ENCODE peak calls at places on chromosome 1, in eight cellular contexts. One of them, this sample, is unnamed.

GRCh38 chr1:1144122-1144842 is 28.4 kb upstream of the C1orf159 start:
- DNase-seq in activated T-cell treated with anti-CD3 and anti-CD28 coated beads, Interleukin-2, amount 50 U/mL, for 1 hour: peak
- DNase-seq in HTR-8/SVneo: no peak
- DNase-seq in KBM-7: peak
- DNase-seq in naive thymus-derived CD8-positive, alpha-beta T cell: peak
- DNase-seq in brain pericyte: no peak
- DNase-seq in head of caudate nucleus: no peak
- DNase-seq in NCI-H1092: no peak
- DNase-seq in this sample: no peak

GRCh38 chr1:152824964-152825363 is 2.3 kb upstream of the LCE1A start:
- DNase-seq in activated T-cell treated with anti-CD3 and anti-CD28 coated beads, Interleukin-2, amount 50 U/mL, for 1 hour: no peak
- DNase-seq in HTR-8/SVneo: no peak
- DNase-seq in KBM-7: no peak
- DNase-seq in naive thymus-derived CD8-positive, alpha-beta T cell: no peak
- DNase-seq in brain pericyte: no peak
- DNase-seq in head of caudate nucleus: no peak
- DNase-seq in NCI-H1092: no peak
- DNase-seq in this sample: no peak

GRCh38 chr1:165712764-165713163 is 14.4 kb upstream of the ALDH9A1 start:
- DNase-seq in activated T-cell treated with anti-CD3 and anti-CD28 coated beads, Interleukin-2, amount 50 U/mL, for 1 hour: no peak
- DNase-seq in HTR-8/SVneo: no peak
- DNase-seq in KBM-7: no peak
- DNase-seq in naive thymus-derived CD8-positive, alpha-beta T cell: no peak
- DNase-seq in brain pericyte: no peak
- DNase-seq in head of caudate nucleus: no peak
- DNase-seq in NCI-H1092: no peak
- DNase-seq in this sample: no peak

GRCh38 chr1:202143768-202144509 is 598 bp downstream of the ARL8A start:
- DNase-seq in activated T-cell treated with anti-CD3 and anti-CD28 coated beads, Interleukin-2, amount 50 U/mL, for 1 hour: peak
- DNase-seq in HTR-8/SVneo: no peak
- DNase-seq in KBM-7: no peak
- DNase-seq in naive thymus-derived CD8-positive, alpha-beta T cell: no peak
- DNase-seq in brain pericyte: no peak
- DNase-seq in head of caudate nucleus: no peak
- DNase-seq in NCI-H1092: no peak
- DNase-seq in this sample: peak

GRCh38 chr1:239676522-239677273 is 290.3 kb downstream of the CHRM3 start:
- DNase-seq in activated T-cell treated with anti-CD3 and anti-CD28 coated beads, Interleukin-2, amount 50 U/mL, for 1 hour: no peak
- DNase-seq in HTR-8/SVneo: no peak
- DNase-seq in KBM-7: peak
- DNase-seq in naive thymus-derived CD8-positive, alpha-beta T cell: no peak
- DNase-seq in brain pericyte: no peak
- DNase-seq in head of caudate nucleus: no peak
- DNase-seq in NCI-H1092: no peak
- DNase-seq in this sample: peak

GRCh38 chr1:107477233-107477632 is 336.4 kb downstream of the NTNG1 start:
- DNase-seq in activated T-cell treated with anti-CD3 and anti-CD28 coated beads, Interleukin-2, amount 50 U/mL, for 1 hour: no peak
- DNase-seq in HTR-8/SVneo: no peak
- DNase-seq in KBM-7: peak
- DNase-seq in naive thymus-derived CD8-positive, alpha-beta T cell: no peak
- DNase-seq in brain pericyte: no peak
- DNase-seq in head of caudate nucleus: no peak
- DNase-seq in NCI-H1092: no peak
- DNase-seq in this sample: peak

GRCh38 chr1:24503003-24503751 is 541 bp downstream of the RCAN3 start:
- DNase-seq in activated T-cell treated with anti-CD3 and anti-CD28 coated beads, Interleukin-2, amount 50 U/mL, for 1 hour: no peak
- DNase-seq in HTR-8/SVneo: peak
- DNase-seq in KBM-7: peak
- DNase-seq in naive thymus-derived CD8-positive, alpha-beta T cell: peak
- DNase-seq in brain pericyte: no peak
- DNase-seq in head of caudate nucleus: no peak
- DNase-seq in NCI-H1092: no peak
- DNase-seq in this sample: no peak

GRCh38 chr1:68087184-68087583 is 36.8 kb upstream of the DIRAS3 start:
- DNase-seq in activated T-cell treated with anti-CD3 and anti-CD28 coated beads, Interleukin-2, amount 50 U/mL, for 1 hour: no peak
- DNase-seq in HTR-8/SVneo: no peak
- DNase-seq in KBM-7: no peak
- DNase-seq in naive thymus-derived CD8-positive, alpha-beta T cell: no peak
- DNase-seq in brain pericyte: no peak
- DNase-seq in head of caudate nucleus: no peak
- DNase-seq in NCI-H1092: no peak
- DNase-seq in this sample: no peak

GRCh38 chr1:31335007-31335406 is 37.9 kb downstream of the FABP3 start:
- DNase-seq in activated T-cell treated with anti-CD3 and anti-CD28 coated beads, Interleukin-2, amount 50 U/mL, for 1 hour: no peak
- DNase-seq in HTR-8/SVneo: peak
- DNase-seq in KBM-7: peak
- DNase-seq in naive thymus-derived CD8-positive, alpha-beta T cell: no peak
- DNase-seq in brain pericyte: no peak
- DNase-seq in head of caudate nucleus: no peak
- DNase-seq in NCI-H1092: peak
- DNase-seq in this sample: peak

GRCh38 chr1:218476385-218476784 is 131.2 kb downstream of the TGFB2 start:
- DNase-seq in activated T-cell treated with anti-CD3 and anti-CD28 coated beads, Interleukin-2, amount 50 U/mL, for 1 hour: no peak
- DNase-seq in HTR-8/SVneo: no peak
- DNase-seq in KBM-7: no peak
- DNase-seq in naive thymus-derived CD8-positive, alpha-beta T cell: no peak
- DNase-seq in brain pericyte: no peak
- DNase-seq in head of caudate nucleus: no peak
- DNase-seq in NCI-H1092: no peak
- DNase-seq in this sample: peak

GRCh38 chr1:226563666-226564065 is 15.1 kb downstream of the STUM start:
- DNase-seq in activated T-cell treated with anti-CD3 and anti-CD28 coated beads, Interleukin-2, amount 50 U/mL, for 1 hour: no peak
- DNase-seq in HTR-8/SVneo: no peak
- DNase-seq in KBM-7: no peak
- DNase-seq in naive thymus-derived CD8-positive, alpha-beta T cell: no peak
- DNase-seq in brain pericyte: no peak
- DNase-seq in head of caudate nucleus: no peak
- DNase-seq in NCI-H1092: no peak
- DNase-seq in this sample: no peak